ENCODE peak calls at places on chromosomes 2 and 18, in six cellular contexts. S is HCT116, G is sigmoid colon, Y is spleen, T is breast epithelium, M is HL-60. P is an unnamed sample.

GRCh38 chr18:37484893-37485834 is 80.4 kb downstream of the CELF4 start:
- DNase-seq in S (peak; percentile 8), G (no peak), Y (no peak), T (no peak), M (peak; percentile 20), P (peak; percentile 78)

GRCh38 chr2:78977661-78978145 is 47.8 kb upstream of the REG3G start:
- DNase-seq in S (no peak), G (no peak), Y (no peak), T (no peak), M (peak; percentile 87), P (no peak)

GRCh38 chr2:159516241-159516758 is 100.0 kb downstream of the BAZ2B start:
- DNase-seq in S (peak; percentile 78), G (no peak), Y (no peak), T (no peak), M (peak; percentile 10), P (peak; percentile 53)

GRCh38 chr2:173397539-173397938 is 42.9 kb downstream of the CDCA7 start:
- DNase-seq in S (peak; percentile 15), G (no peak), Y (no peak), T (no peak), M (no peak), P (peak; percentile 51)

GRCh38 chr2:231227309-231228162 is 29.1 kb downstream of the ARMC9 start:
- DNase-seq in S (peak; percentile 56), G (peak; percentile 88), Y (no peak), T (peak; percentile 41), M (peak; percentile 85), P (peak; percentile 92)

GRCh38 chr2:5373200-5373599 is 319.0 kb upstream of the SOX11 start:
- DNase-seq in S (no peak), G (no peak), Y (no peak), T (no peak), M (no peak), P (peak; percentile 82)

GRCh38 chr2:73920577-73921545 is 5.8 kb upstream of the DGUOK start:
- DNase-seq in S (peak; percentile 32), G (peak; percentile 89), Y (peak; percentile 80), T (no peak), M (peak; percentile 49), P (peak; percentile 93)

GRCh38 chr2:237149425-237149824 is 63.7 kb downstream of the COPS8 start:
- DNase-seq in S (no peak), G (no peak), Y (no peak), T (no peak), M (no peak), P (no peak)

GRCh38 chr18:32920796-32921787 is 148.3 kb upstream of the KLHL14 start:
- DNase-seq in S (no peak), G (no peak), Y (no peak), T (no peak), M (peak; percentile 36), P (no peak)

GRCh38 chr2:11379558-11379957 is 35.1 kb upstream of the ROCK2 start:
- DNase-seq in S (no peak), G (no peak), Y (no peak), T (peak; percentile 80), M (no peak), P (no peak)

GRCh38 chr2:239393401-239393940 is 7.3 kb downstream of the HDAC4 start:
- DNase-seq in S (no peak), G (peak; percentile 78), Y (peak; percentile 74), T (no peak), M (no peak), P (no peak)

GRCh38 chr2:241390301-241391206 is 34.5 kb downstream of the FARP2 start:
- DNase-seq in S (no peak), G (no peak), Y (no peak), T (peak; percentile 32), M (no peak), P (no peak)

GRCh38 chr2:169528271-169528701 is 18.8 kb downstream of the KLHL41 start:
- DNase-seq in S (peak; percentile 41), G (peak; percentile 76), Y (peak; percentile 81), T (no peak), M (peak; percentile 64), P (peak; percentile 90)

GRCh38 chr2:60677376-60677775 is 78.7 kb upstream of the PAPOLG start:
- DNase-seq in S (no peak), G (no peak), Y (no peak), T (no peak), M (no peak), P (no peak)

GRCh38 chr18:49029628-49030027 is 78.9 kb upstream of the SMAD7 start:
- DNase-seq in S (no peak), G (no peak), Y (no peak), T (peak; percentile 13), M (no peak), P (no peak)

GRCh38 chr18:59929621-59930295 is 30.0 kb downstream of the PMAIP1 start:
- DNase-seq in S (no peak), G (no peak), Y (no peak), T (no peak), M (no peak), P (no peak)

GRCh38 chr18:48882379-48882778 is 68.4 kb downstream of the SMAD7 start:
- DNase-seq in S (no peak), G (peak; percentile 30), Y (peak; percentile 8), T (no peak), M (no peak), P (no peak)

GRCh38 chr18:45874501-45875184 is 49.2 kb downstream of the SIGLEC15 start:
- DNase-seq in S (no peak), G (no peak), Y (no peak), T (no peak), M (no peak), P (no peak)

GRCh38 chr18:26133652-26134051 is at the start of gene PSMA8:
- DNase-seq in S (no peak), G (no peak), Y (peak; percentile 86), T (no peak), M (no peak), P (peak; percentile 78)

GRCh38 chr18:3332376-3332775 is 70.4 kb downstream of the MYL12B start:
- DNase-seq in S (no peak), G (no peak), Y (no peak), T (no peak), M (no peak), P (no peak)

GRCh38 chr18:79439201-79440023 is 43.7 kb downstream of the NFATC1 start:
- DNase-seq in S (no peak), G (no peak), Y (no peak), T (no peak), M (peak; percentile 18), P (no peak)

GRCh38 chr2:37869756-37870155 is 55.3 kb upstream of the RMDN2 start:
- DNase-seq in S (no peak), G (no peak), Y (no peak), T (no peak), M (no peak), P (no peak)

GRCh38 chr2:159515482-159515881 is 100.9 kb downstream of the BAZ2B start:
- DNase-seq in S (no peak), G (no peak), Y (no peak), T (no peak), M (no peak), P (no peak)

GRCh38 chr2:39160982-39161381 is 40.1 kb upstream of the SOS1 start:
- DNase-seq in S (no peak), G (no peak), Y (no peak), T (no peak), M (no peak), P (no peak)

GRCh38 chr2:32947076-32947483 is 327 bp downstream of the LTBP1 start:
- DNase-seq in S (no peak), G (no peak), Y (peak; percentile 80), T (no peak), M (no peak), P (peak; percentile 32)

GRCh38 chr2:200148366-200148765 is 158.1 kb upstream of the SPATS2L start:
- DNase-seq in S (no peak), G (no peak), Y (no peak), T (no peak), M (no peak), P (no peak)

GRCh38 chr2:191569025-191569424 is 108.9 kb upstream of the NABP1 start:
- DNase-seq in S (no peak), G (no peak), Y (no peak), T (no peak), M (no peak), P (peak; percentile 50)

GRCh38 chr2:195094330-195094729 is 562.7 kb upstream of the SLC39A10 start:
- DNase-seq in S (no peak), G (no peak), Y (no peak), T (no peak), M (no peak), P (no peak)
- H3K4me3 ChIP-seq in S (no peak overlapping the region), G (no peak overlapping the region), Y (no peak overlapping the region), T (no peak overlapping the region), M (no peak overlapping the region), P (no peak overlapping the region)

DNA sequence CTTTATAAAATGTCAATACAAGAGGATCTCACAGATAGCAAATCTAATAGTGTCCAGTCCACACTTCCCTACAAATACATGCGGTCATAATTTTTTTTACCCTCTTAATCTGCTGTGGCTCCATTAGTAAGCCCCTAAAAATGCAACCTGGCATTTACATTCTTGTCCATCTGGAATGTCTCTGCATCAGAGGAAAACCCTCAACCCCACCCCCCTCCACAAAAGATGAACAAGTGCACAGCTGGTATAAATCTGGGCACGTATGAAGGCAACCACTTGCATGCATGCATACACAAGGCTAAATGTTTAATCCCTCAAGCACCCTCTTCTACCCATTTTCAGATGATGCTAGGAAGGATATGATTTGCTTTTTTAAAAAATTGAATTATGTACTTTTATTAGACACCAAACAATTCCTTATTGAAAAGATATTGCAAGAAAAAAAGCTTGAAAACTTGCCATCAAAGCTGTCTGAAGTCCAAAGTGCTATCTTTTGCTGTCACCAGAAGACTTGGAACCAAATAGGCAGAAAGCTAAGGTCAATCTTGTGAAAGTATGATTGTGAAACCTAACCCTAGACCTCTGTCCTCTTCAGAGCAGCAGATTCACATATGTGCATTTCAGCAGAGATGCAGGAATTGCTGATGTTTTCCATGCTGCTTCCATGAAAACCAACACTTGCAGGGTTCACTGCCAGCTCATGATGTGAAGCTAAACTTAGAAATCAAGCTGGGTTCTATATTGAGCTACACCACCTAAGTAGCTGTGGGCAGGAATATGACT is 39.0 kb downstream of the IRS1 start:
- DNase-seq in S (peak; percentile 81), G (no peak), Y (no peak), T (no peak), M (no peak), P (no peak)
- TF ChIP-seq POLR2AphosphoS5 in S (peak; percentile 37), G (no peak), Y (no peak), T (peak; percentile 44), M (no peak), P (no peak)

GRCh38 chr2:234980476-234981187 is 28.8 kb downstream of the SH3BP4 start:
- DNase-seq in S (no peak), G (no peak), Y (no peak), T (no peak), M (no peak), P (no peak)
- H3K4me3 ChIP-seq in S (peak overlapping the region; percentile 30), G (no peak overlapping the region), Y (no peak overlapping the region), T (no peak overlapping the region), M (no peak overlapping the region), P (no peak overlapping the region)

DNA sequence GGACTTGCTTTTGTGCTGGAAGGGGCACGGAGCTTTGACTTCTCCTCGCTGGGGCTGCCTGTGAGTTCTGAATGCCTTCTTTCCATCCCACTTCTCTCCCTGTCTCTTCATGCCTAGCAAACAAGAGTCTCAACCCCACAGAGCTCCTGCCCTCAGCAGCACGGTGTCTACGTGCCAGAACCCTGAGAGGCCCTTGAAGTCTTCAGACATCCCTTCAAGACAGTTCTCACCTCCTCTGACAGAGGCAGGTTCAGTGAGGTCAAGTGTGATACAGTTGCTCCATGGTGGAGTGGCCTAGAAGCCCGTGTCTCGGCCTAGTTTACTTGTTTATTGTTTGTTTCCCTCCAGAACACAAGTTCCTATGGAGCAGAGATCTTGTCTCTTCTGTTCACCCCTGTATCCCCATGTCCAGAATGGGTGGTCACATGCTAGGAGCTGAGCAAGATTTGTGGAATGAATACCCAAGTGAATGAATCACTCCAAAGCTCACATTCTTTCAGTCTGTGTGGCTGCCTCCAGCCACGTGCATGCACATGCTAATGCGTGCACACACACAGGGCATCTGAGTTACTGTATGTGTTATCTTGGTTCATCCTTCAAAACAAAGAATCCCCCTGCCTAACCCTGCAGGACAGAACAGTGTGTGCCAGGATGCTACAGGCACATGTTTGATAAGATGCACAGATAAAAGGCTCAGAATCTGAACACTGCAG is 391.7 kb downstream of the NBAS start:
- DNase-seq in S (peak; percentile 23), G (no peak), Y (no peak), T (no peak), M (no peak), P (no peak)
- TF ChIP-seq POLR2AphosphoS5 in S (no peak), G (peak; percentile 55), Y (no peak), T (no peak), M (no peak), P (no peak)